ENCODE peak calls at places on chromosome 14, in six cellular contexts. One of them, this sample, is unnamed.

GRCh38 chr14:100816950-100817901 is 8.7 kb upstream of the MEG3 start:
- DNase-seq in mesenchymal stem cell: no peak
- DNase-seq in type B pancreatic cell: no peak
- DNase-seq in HTR-8/SVneo: no peak
- DNase-seq in DMS153: no peak
- DNase-seq in activated CD4-positive, alpha-beta T cell treated with anti-CD3 and anti-CD28 coated beads for 1 hour: no peak
- DNase-seq in this sample: no peak

GRCh38 chr14:91737619-91738018 is 5.7 kb upstream of the CATSPERB start:
- DNase-seq in DMS153: no peak
- DNase-seq in mesenchymal stem cell: no peak
- DNase-seq in activated CD4-positive, alpha-beta T cell treated with anti-CD3 and anti-CD28 coated beads for 1 hour: no peak
- DNase-seq in type B pancreatic cell: no peak
- DNase-seq in HTR-8/SVneo: no peak
- DNase-seq in this sample: no peak

GRCh38 chr14:100424504-100425453 is 101.6 kb downstream of the SLC25A47 start:
- DNase-seq in activated CD4-positive, alpha-beta T cell treated with anti-CD3 and anti-CD28 coated beads for 1 hour: no peak
- DNase-seq in DMS153: no peak
- DNase-seq in type B pancreatic cell: no peak
- DNase-seq in mesenchymal stem cell: no peak
- DNase-seq in HTR-8/SVneo: no peak
- DNase-seq in this sample: no peak

GRCh38 chr14:50093496-50093895 is 22.9 kb downstream of the VCPKMT start:
- DNase-seq in mesenchymal stem cell: no peak
- DNase-seq in DMS153: no peak
- DNase-seq in HTR-8/SVneo: no peak
- DNase-seq in type B pancreatic cell: no peak
- DNase-seq in activated CD4-positive, alpha-beta T cell treated with anti-CD3 and anti-CD28 coated beads for 1 hour: no peak
- DNase-seq in this sample: no peak

GRCh38 chr14:64232095-64232830 is 61.9 kb downstream of the ESR2 start:
- DNase-seq in HTR-8/SVneo: peak
- DNase-seq in mesenchymal stem cell: peak
- DNase-seq in type B pancreatic cell: no peak
- DNase-seq in activated CD4-positive, alpha-beta T cell treated with anti-CD3 and anti-CD28 coated beads for 1 hour: no peak
- DNase-seq in DMS153: no peak
- DNase-seq in this sample: peak

GRCh38 chr14:50776522-50776921 is 54.4 kb downstream of the NIN start:
- DNase-seq in DMS153: no peak
- DNase-seq in activated CD4-positive, alpha-beta T cell treated with anti-CD3 and anti-CD28 coated beads for 1 hour: no peak
- DNase-seq in mesenchymal stem cell: no peak
- DNase-seq in type B pancreatic cell: no peak
- DNase-seq in HTR-8/SVneo: no peak
- DNase-seq in this sample: no peak

GRCh38 chr14:97602438-97603117 is 805.4 kb downstream of the VRK1 start:
- DNase-seq in mesenchymal stem cell: no peak
- DNase-seq in type B pancreatic cell: no peak
- DNase-seq in HTR-8/SVneo: no peak
- DNase-seq in DMS153: peak
- DNase-seq in activated CD4-positive, alpha-beta T cell treated with anti-CD3 and anti-CD28 coated beads for 1 hour: peak
- DNase-seq in this sample: no peak

GRCh38 chr14:50055461-50056228 is 60.7 kb downstream of the VCPKMT start:
- DNase-seq in type B pancreatic cell: no peak
- DNase-seq in DMS153: no peak
- DNase-seq in HTR-8/SVneo: no peak
- DNase-seq in mesenchymal stem cell: no peak
- DNase-seq in activated CD4-positive, alpha-beta T cell treated with anti-CD3 and anti-CD28 coated beads for 1 hour: no peak
- DNase-seq in this sample: no peak

GRCh38 chr14:51302319-51303030 is 62.4 kb downstream of the TMX1 start:
- DNase-seq in type B pancreatic cell: no peak
- DNase-seq in DMS153: peak
- DNase-seq in activated CD4-positive, alpha-beta T cell treated with anti-CD3 and anti-CD28 coated beads for 1 hour: no peak
- DNase-seq in HTR-8/SVneo: no peak
- DNase-seq in mesenchymal stem cell: peak
- DNase-seq in this sample: peak

GRCh38 chr14:89417469-89418225 is 614 bp upstream of the FOXN3 start:
- DNase-seq in DMS153: peak
- DNase-seq in HTR-8/SVneo: no peak
- DNase-seq in mesenchymal stem cell: peak
- DNase-seq in type B pancreatic cell: peak
- DNase-seq in activated CD4-positive, alpha-beta T cell treated with anti-CD3 and anti-CD28 coated beads for 1 hour: peak
- DNase-seq in this sample: peak